ENCODE peak calls at places on chromosomes 6 and 20, in six cellular contexts. One of them, this sample, is unnamed.

GRCh38 chr20:555933-556332 is 12.3 kb upstream of the CSNK2A1 start:
- DNase-seq in transverse colon: peak; percentile 25
- DNase-seq in lower lobe of right lung: no peak
- DNase-seq in upper lobe of left lung: no peak
- DNase-seq in psoas muscle: no peak
- DNase-seq in Panc1: no peak
- DNase-seq in this sample: no peak

GRCh38 chr6:169807219-169807618 is 55.8 kb downstream of the ERMARD start:
- DNase-seq in Panc1: no peak
- DNase-seq in upper lobe of left lung: no peak
- DNase-seq in transverse colon: no peak
- DNase-seq in lower lobe of right lung: no peak
- DNase-seq in psoas muscle: no peak
- DNase-seq in this sample: no peak

GRCh38 chr6:158653577-158654354 is 3.9 kb downstream of the SYTL3 start:
- DNase-seq in upper lobe of left lung: no peak
- DNase-seq in lower lobe of right lung: peak; percentile 70
- DNase-seq in psoas muscle: no peak
- DNase-seq in Panc1: no peak
- DNase-seq in transverse colon: peak; percentile 74
- DNase-seq in this sample: peak; percentile 61

GRCh38 chr20:58877374-58878360 is 25.2 kb downstream of the GNAS start:
- DNase-seq in transverse colon: no peak
- DNase-seq in lower lobe of right lung: no peak
- DNase-seq in upper lobe of left lung: peak; percentile 14
- DNase-seq in Panc1: no peak
- DNase-seq in psoas muscle: no peak
- DNase-seq in this sample: no peak

GRCh38 chr6:75230484-75231325 is 12.9 kb downstream of the COX7A2 start:
- DNase-seq in transverse colon: peak; percentile 34
- DNase-seq in lower lobe of right lung: no peak
- DNase-seq in Panc1: no peak
- DNase-seq in psoas muscle: no peak
- DNase-seq in upper lobe of left lung: no peak
- DNase-seq in this sample: no peak

GRCh38 chr6:73606428-73606827 is 47.4 kb downstream of the SLC17A5 start:
- DNase-seq in lower lobe of right lung: no peak
- DNase-seq in transverse colon: no peak
- DNase-seq in upper lobe of left lung: no peak
- DNase-seq in Panc1: no peak
- DNase-seq in psoas muscle: no peak
- DNase-seq in this sample: no peak

GRCh38 chr6:35370124-35370741 is 27.9 kb downstream of the PPARD start:
- DNase-seq in Panc1: no peak
- DNase-seq in upper lobe of left lung: no peak
- DNase-seq in lower lobe of right lung: peak; percentile 80
- DNase-seq in transverse colon: peak; percentile 50
- DNase-seq in psoas muscle: peak; percentile 96
- DNase-seq in this sample: peak; percentile 40

GRCh38 chr6:110545081-110545872 is 68.9 kb upstream of the SLC22A16 start:
- DNase-seq in upper lobe of left lung: no peak
- DNase-seq in Panc1: no peak
- DNase-seq in lower lobe of right lung: no peak
- DNase-seq in psoas muscle: no peak
- DNase-seq in transverse colon: no peak
- DNase-seq in this sample: no peak

GRCh38 chr6:47700596-47700995 is 2.2 kb downstream of the ADGRF4 start:
- DNase-seq in Panc1: no peak
- DNase-seq in psoas muscle: no peak
- DNase-seq in transverse colon: no peak
- DNase-seq in lower lobe of right lung: no peak
- DNase-seq in upper lobe of left lung: no peak
- DNase-seq in this sample: no peak

DNA sequence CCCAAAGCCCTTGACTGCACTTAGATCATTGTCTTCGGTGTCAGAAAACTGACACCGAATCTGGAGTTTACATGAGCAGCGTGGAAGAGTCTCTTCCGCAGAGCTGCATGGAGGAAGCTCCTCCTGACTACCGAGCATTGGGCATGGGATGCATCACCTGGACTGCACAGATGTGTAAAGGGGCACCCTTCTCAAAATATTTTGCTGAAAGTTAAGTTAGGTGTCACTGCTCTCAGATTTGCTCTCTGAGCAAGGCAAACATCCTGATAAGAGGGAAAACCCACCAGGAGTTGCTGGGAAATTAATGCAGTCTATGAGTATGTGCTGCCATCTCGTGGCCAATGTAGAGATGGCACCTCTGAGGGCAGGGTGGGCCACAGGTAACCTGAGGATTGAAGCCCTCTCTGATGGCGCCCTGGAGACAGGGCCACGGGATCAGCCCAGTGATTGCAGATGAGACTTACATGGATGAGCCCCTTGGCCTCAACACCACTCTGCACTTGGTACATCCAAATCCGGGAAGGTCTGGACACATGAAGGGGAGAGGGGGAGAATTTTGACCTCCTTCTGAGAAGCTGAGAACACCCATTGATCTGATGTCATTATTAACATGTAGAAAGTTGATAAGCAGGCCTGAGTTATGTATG is 129.9 kb downstream of the LPA start:
- DNase-seq in Panc1: no peak
- DNase-seq in upper lobe of left lung: no peak
- DNase-seq in lower lobe of right lung: peak; percentile 47
- DNase-seq in psoas muscle: peak; percentile 63
- DNase-seq in transverse colon: peak; percentile 54
- DNase-seq in this sample: peak; percentile 56
- H3K4me3 ChIP-seq in Panc1: peak overlapping the region; percentile 28
- H3K4me3 ChIP-seq in upper lobe of left lung: no peak overlapping the region
- H3K4me3 ChIP-seq in lower lobe of right lung: no peak overlapping the region
- H3K4me3 ChIP-seq in psoas muscle: peak overlapping the region; percentile 13
- H3K4me3 ChIP-seq in transverse colon: no peak overlapping the region
- H3K4me3 ChIP-seq in this sample: no peak overlapping the region

GRCh38 chr6:27771240-27771639 is 141.0 kb downstream of the OR2B2 start:
- DNase-seq in Panc1: no peak
- DNase-seq in psoas muscle: no peak
- DNase-seq in transverse colon: no peak
- DNase-seq in upper lobe of left lung: no peak
- DNase-seq in lower lobe of right lung: no peak
- DNase-seq in this sample: no peak

GRCh38 chr6:27770724-27771123 is 141.5 kb downstream of the OR2B2 start:
- DNase-seq in Panc1: no peak
- DNase-seq in transverse colon: no peak
- DNase-seq in psoas muscle: no peak
- DNase-seq in upper lobe of left lung: no peak
- DNase-seq in lower lobe of right lung: no peak
- DNase-seq in this sample: no peak

GRCh38 chr6:27775796-27776184 is 136.4 kb downstream of the OR2B2 start:
- DNase-seq in psoas muscle: no peak
- DNase-seq in lower lobe of right lung: no peak
- DNase-seq in upper lobe of left lung: no peak
- DNase-seq in Panc1: no peak
- DNase-seq in transverse colon: peak; percentile 67
- DNase-seq in this sample: no peak

GRCh38 chr6:27768556-27768955 is 143.6 kb downstream of the OR2B2 start:
- DNase-seq in psoas muscle: no peak
- DNase-seq in upper lobe of left lung: no peak
- DNase-seq in lower lobe of right lung: no peak
- DNase-seq in transverse colon: no peak
- DNase-seq in Panc1: no peak
- DNase-seq in this sample: no peak

DNA sequence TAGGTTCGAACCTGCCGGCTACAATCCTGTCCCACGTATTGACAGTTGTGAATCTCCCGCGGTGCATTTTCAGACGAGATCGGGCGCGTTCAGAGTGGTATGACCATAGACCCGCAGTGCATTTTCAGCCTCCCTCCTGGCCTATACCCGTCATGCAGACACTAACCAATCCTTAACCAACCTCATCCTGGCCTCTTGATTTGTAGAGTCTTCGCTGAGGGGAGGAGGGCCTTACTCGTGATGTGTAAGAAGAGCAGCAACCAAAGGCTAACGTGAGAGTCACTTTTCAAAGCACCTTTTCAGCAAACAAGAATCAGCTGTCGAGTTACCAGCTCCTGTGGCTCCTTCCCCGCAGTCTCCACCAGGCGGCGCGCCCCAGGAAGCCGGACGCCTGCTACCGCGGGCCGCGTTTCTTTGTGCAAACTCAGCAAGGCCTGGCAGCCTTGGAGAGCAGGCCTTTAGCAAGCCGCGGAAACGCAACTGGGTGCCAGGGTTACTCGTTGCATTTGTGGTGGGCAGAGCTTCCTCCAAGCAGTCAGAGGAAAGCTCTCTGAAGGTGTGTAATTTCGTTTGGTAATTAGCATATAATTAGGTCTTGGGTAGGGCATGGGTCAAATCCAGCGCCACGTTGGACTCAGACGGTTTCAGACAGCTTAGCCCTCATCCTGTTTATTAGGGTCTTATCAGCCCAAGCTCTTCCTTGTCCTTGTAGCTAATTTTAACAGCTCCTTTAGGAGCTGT is 139.8 kb downstream of the OR2B2 start:
- DNase-seq in Panc1: peak; percentile 75
- DNase-seq in psoas muscle: peak; percentile 91
- DNase-seq in upper lobe of left lung: peak; percentile 97
- DNase-seq in lower lobe of right lung: peak; percentile 93
- DNase-seq in transverse colon: peak; percentile 93
- DNase-seq in this sample: peak; percentile 89
- H3K4me3 ChIP-seq in Panc1: peak overlapping the region; percentile 65
- H3K4me3 ChIP-seq in psoas muscle: peak overlapping the region; percentile 22
- H3K4me3 ChIP-seq in upper lobe of left lung: no peak overlapping the region
- H3K4me3 ChIP-seq in lower lobe of right lung: no peak overlapping the region
- H3K4me3 ChIP-seq in transverse colon: no peak overlapping the region
- H3K4me3 ChIP-seq in this sample: no peak overlapping the region

GRCh38 chr6:100761841-100762240 is 119.3 kb downstream of the ASCC3 start:
- DNase-seq in upper lobe of left lung: no peak
- DNase-seq in Panc1: no peak
- DNase-seq in psoas muscle: no peak
- DNase-seq in transverse colon: no peak
- DNase-seq in lower lobe of right lung: no peak
- DNase-seq in this sample: no peak
- H3K4me3 ChIP-seq in upper lobe of left lung: no peak overlapping the region
- H3K4me3 ChIP-seq in Panc1: no peak overlapping the region
- H3K4me3 ChIP-seq in psoas muscle: no peak overlapping the region
- H3K4me3 ChIP-seq in transverse colon: no peak overlapping the region
- H3K4me3 ChIP-seq in lower lobe of right lung: no peak overlapping the region
- H3K4me3 ChIP-seq in this sample: no peak overlapping the region

GRCh38 chr6:28816339-28816908 is 107.4 kb downstream of the TRIM27 start:
- DNase-seq in lower lobe of right lung: no peak
- DNase-seq in transverse colon: no peak
- DNase-seq in Panc1: no peak
- DNase-seq in psoas muscle: no peak
- DNase-seq in upper lobe of left lung: no peak
- DNase-seq in this sample: no peak

GRCh38 chr6:28817808-28818145 is 106.0 kb downstream of the TRIM27 start:
- DNase-seq in transverse colon: no peak
- DNase-seq in upper lobe of left lung: no peak
- DNase-seq in lower lobe of right lung: no peak
- DNase-seq in psoas muscle: no peak
- DNase-seq in Panc1: no peak
- DNase-seq in this sample: no peak

GRCh38 chr6:28812778-28813569 is 110.8 kb downstream of the TRIM27 start:
- DNase-seq in upper lobe of left lung: no peak
- DNase-seq in transverse colon: no peak
- DNase-seq in lower lobe of right lung: no peak
- DNase-seq in Panc1: no peak
- DNase-seq in psoas muscle: no peak
- DNase-seq in this sample: no peak

GRCh38 chr6:28814032-28814976 is 109.5 kb downstream of the TRIM27 start:
- DNase-seq in lower lobe of right lung: no peak
- DNase-seq in transverse colon: no peak
- DNase-seq in psoas muscle: no peak
- DNase-seq in Panc1: no peak
- DNase-seq in upper lobe of left lung: peak; percentile 70
- DNase-seq in this sample: no peak

DNA sequence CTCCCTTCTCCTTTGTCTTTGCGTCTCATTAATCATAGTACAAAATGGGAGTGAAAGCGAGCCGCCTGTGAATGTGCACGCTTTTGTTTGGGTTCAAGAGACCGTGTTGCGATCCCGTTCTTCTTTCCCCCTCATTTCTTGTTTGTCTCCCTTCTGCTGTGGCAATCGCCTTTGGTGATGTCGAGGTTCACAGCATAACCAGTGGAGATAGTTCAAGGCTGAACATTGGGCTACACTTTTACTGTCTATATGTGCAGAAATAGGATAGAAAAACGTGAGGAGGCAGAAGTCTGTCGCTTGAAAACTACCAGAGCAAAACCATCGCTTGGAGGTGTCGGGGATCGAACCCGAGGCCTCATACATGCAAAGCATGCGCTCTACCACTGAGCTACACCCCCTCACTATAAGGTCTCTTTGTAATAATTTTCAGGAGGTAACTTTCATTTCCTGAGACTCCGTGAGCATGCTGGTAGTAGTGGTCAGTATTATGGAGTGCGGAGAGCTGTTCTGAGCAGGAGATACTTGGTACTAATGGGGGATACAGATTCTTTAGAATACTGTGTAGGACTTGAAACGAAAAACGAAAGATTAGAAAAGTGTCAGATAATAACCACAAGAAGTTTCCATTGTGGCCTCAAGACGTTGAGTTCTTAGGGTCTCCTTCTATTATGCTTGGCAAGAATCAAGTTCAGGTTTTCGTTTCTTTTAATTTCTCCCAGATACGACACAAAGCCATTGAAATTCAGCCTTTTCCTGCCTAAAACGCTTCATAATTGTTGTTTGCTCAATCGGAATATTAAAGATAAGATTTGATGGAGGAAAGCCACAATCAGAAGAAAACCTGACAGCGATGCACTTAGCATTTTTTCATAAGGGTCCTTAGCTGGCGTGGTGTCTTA is 106.6 kb downstream of the TRIM27 start:
- DNase-seq in Panc1: peak; percentile 96
- DNase-seq in upper lobe of left lung: no peak
- DNase-seq in psoas muscle: no peak
- DNase-seq in transverse colon: no peak
- DNase-seq in lower lobe of right lung: no peak
- DNase-seq in this sample: no peak
- H3K4me3 ChIP-seq in Panc1: peak overlapping the region; percentile 81
- H3K4me3 ChIP-seq in upper lobe of left lung: no peak overlapping the region
- H3K4me3 ChIP-seq in psoas muscle: no peak overlapping the region
- H3K4me3 ChIP-seq in transverse colon: no peak overlapping the region
- H3K4me3 ChIP-seq in lower lobe of right lung: no peak overlapping the region
- H3K4me3 ChIP-seq in this sample: no peak overlapping the region

DNA sequence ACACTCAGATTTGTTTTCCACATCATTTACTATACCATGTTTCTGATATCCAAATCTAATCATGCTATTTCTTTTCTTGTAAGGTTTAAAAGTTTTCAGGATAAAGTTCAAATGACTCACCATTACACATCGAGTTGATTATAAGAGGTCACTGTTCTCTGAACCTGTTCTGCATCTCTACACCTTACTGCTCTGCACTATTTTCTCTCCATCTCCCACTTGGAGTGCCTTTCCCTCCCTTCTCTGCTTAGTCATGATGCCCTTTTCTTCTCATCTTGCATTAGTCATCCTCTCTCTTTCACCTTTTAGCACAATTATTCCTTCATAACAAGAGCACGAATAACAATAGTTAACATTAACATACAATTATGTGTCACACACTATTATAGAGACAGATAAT is 37.5 kb upstream of the FUT9 start:
- DNase-seq in psoas muscle: no peak
- DNase-seq in transverse colon: no peak
- DNase-seq in upper lobe of left lung: no peak
- DNase-seq in lower lobe of right lung: no peak
- DNase-seq in Panc1: no peak
- DNase-seq in this sample: no peak
- H3K4me3 ChIP-seq in psoas muscle: no peak overlapping the region
- H3K4me3 ChIP-seq in transverse colon: no peak overlapping the region
- H3K4me3 ChIP-seq in upper lobe of left lung: no peak overlapping the region
- H3K4me3 ChIP-seq in lower lobe of right lung: no peak overlapping the region
- H3K4me3 ChIP-seq in Panc1: no peak overlapping the region
- H3K4me3 ChIP-seq in this sample: no peak overlapping the region